ENCODE peak calls at places on chromosomes 12 and 14, in four cellular contexts. N is astrocyte of the spinal cord, C is endothelial cell, R is astrocyte. W is an unnamed sample.

GRCh38 chr12:96985515-96986362 is 78.7 kb downstream of the NEDD1 start:
- DNase-seq in R (no peak), N (no peak), C (peak; percentile 57), W (peak; percentile 70)

GRCh38 chr12:108649668-108650067 is 16.0 kb upstream of the SELPLG start:
- DNase-seq in C (no peak), N (peak; percentile 95), R (peak; percentile 97), W (no peak)

GRCh38 chr12:29306682-29307081 is 74.3 kb downstream of the ERGIC2 start:
- DNase-seq in R (no peak), N (no peak), C (no peak), W (no peak)

GRCh38 chr14:61575751-61576150 is 119.6 kb upstream of the HIF1A start:
- DNase-seq in C (no peak), N (no peak), R (no peak), W (no peak)

GRCh38 chr14:24674204-24674970 is 40.4 kb upstream of the GZMB start:
- DNase-seq in N (no peak), C (no peak), R (no peak), W (no peak)

GRCh38 chr14:101598159-101598558 is 36.9 kb downstream of the DIO3 start:
- DNase-seq in N (no peak), R (no peak), C (no peak), W (no peak)

GRCh38 chr12:126797525-126797924 is 1469.4 kb upstream of the TMEM132C start:
- DNase-seq in R (no peak), C (no peak), N (no peak), W (no peak)

GRCh38 chr12:11651785-11652184 is 2.3 kb downstream of the ETV6 start:
- DNase-seq in N (peak; percentile 42), C (no peak), R (no peak), W (no peak)

GRCh38 chr12:103833095-103833777 is 7.8 kb downstream of the NT5DC3 start:
- DNase-seq in C (no peak), R (no peak), N (no peak), W (no peak)

DNA sequence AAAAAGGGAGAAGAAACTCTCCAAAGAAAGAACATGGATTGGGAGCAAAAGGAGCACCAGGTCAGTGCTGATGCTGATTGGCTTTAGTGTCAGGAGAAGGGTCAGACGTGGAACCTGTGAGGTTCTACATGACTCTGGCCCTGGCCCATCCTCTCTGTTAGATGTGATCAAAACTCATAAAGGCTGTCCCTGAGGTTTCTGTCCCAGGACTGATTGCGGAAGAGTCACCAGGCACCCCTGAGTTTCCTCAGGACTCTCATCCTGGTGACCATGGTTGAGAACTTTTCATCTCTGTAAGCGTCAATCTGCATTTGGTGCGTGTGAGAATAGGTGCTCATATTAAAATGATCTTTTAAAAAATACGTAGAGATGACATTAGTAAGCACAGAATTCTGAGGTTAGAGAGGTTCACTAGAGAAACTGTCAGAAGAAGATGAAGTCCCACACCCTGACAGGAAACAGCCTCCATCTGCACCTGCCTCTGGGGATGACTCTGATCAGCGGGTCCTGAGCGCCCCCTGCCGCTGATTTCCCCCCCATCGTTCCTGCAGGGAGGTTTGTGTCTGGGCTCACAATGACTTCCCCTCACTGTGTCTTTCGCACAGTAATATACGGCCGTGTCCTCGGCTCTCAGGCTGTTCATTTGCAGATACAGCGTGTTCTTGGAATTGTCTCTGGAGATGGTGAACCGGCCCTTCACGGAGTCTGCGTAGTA is 741.8 kb downstream of the TMEM121 start:
- DNase-seq in R (no peak), N (no peak), C (no peak), W (no peak)
- TF ChIP-seq CTCF in R (no peak), N (no peak), C (no peak), W (no peak)

GRCh38 chr12:6612652-6613014 is 5.5 kb upstream of the CHD4 start:
- DNase-seq in N (no peak), C (no peak), R (no peak), W (no peak)

GRCh38 chr12:6613015-6613775 is 6.0 kb upstream of the CHD4 start:
- DNase-seq in R (peak; percentile 74), N (peak; percentile 87), C (no peak), W (no peak)

GRCh38 chr12:6612247-6612646 is 5.1 kb upstream of the CHD4 start:
- DNase-seq in R (no peak), C (no peak), N (no peak), W (no peak)

GRCh38 chr12:6614513-6615177 is 7.5 kb upstream of the CHD4 start:
- DNase-seq in N (peak; percentile 14), C (no peak), R (no peak), W (no peak)

DNA sequence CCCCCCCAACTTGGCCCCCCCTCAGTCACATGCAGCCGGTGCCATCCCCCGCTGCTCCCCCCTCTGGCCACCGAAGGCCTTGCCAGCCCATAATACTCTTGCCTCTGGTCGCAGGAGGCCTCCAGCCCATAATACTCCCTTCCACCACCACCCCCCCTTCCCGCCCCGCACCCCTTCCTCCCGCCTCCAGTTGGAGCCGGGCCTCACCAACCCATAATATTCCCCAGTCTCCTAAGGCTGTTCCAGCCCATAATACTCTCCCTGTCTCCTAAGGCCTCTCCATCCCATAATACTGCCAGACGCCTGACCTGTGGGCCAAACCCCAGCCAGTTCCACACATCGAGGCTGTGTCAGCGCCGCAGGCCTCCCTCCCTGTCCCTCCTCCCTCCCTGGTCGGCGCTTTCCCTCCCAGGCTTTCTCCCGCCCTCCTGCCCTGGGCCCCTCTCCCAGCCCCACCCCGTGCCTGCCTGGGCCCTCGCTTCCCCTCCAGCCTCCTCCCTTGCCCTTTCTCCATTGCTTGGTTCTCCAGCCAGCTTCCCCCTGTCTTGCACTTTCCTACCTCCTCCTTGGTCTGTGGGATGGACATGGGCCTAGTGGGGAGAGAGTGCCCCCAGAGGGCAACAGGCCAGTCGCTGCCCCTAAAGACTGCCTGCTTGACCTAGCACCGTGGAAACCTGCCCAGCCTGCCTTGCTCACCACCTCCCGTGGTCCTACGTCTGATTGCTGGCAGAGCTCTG is 6.8 kb upstream of the CHD4 start:
- DNase-seq in C (peak; percentile 62), N (peak; percentile 98), R (peak; percentile 94), W (peak; percentile 86)
- TF ChIP-seq CTCF in C (no peak), N (no peak), R (no peak), W (no peak)

GRCh38 chr12:69490920-69491643 is 20.9 kb downstream of the FRS2 start:
- DNase-seq in R (no peak), N (no peak), C (no peak), W (no peak)

GRCh38 chr12:69497308-69498026 is 27.3 kb downstream of the FRS2 start:
- DNase-seq in C (no peak), R (no peak), N (peak; percentile 44), W (no peak)

GRCh38 chr12:69495071-69495470 is 24.9 kb downstream of the FRS2 start:
- DNase-seq in R (no peak), N (no peak), C (no peak), W (no peak)

DNA sequence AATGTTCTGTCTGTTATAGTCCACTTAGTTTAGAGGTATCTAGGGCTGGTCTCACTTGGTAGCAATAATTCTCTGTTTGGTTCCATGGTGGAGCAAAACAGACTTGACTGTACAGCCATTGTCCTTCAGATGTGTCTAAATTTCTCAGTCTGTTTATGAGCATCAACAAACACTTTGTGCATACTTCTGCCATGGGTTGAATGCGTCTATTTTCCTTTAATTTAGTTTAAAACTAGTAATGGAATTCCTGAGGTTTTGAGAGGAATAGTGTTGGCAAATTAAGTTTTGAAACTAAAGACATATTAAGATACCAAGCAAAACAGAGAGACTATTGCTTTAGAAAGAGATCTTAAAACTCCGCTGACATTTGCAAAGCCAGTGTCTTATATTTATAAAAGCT is 22.6 kb downstream of the FRS2 start:
- DNase-seq in N (no peak), R (no peak), C (no peak), W (no peak)
- TF ChIP-seq CTCF in N (no peak), R (no peak), C (no peak), W (no peak)

DNA sequence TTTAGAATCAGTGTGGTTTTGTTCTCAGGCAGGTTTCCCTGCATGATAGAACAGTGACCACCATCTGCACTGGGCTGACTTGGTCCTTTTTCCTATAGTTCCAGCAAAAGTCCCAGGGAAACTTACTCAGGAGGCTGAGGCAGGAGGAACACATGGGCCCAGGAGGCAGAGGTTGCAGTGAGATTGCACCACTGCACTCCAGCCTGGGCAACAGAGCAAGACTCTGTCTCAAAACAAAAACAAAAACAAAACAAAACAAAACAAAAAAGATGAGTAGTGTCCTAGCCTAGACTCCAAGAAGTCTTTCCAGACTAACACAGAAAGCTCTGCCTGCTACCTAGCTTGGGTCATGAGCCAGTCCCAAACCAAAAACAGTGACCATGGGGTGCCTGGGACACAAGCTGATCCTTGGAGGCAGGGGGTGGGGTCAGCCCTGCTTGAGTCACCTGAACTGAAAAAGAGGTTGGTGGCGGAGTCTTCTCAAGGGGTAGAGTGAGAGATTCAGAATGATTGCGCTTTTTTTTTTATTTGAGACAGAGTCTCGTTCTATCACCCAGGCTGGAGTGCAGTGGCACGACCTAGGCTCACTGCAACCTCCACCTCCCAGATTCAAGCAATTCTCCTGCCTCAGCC is 7.4 kb upstream of the SLC11A2 start:
- DNase-seq in N (no peak), R (no peak), C (no peak), W (no peak)
- TF ChIP-seq CTCF in N (no peak), R (no peak), C (no peak), W (no peak)

GRCh38 chr14:38618514-38618913 is 362.6 kb upstream of the CLEC14A start:
- DNase-seq in R (no peak), N (no peak), C (no peak), W (no peak)
- TF ChIP-seq CTCF in R (no peak), N (no peak), C (no peak), W (no peak)

GRCh38 chr12:111754671-111755070 is 12.1 kb upstream of the ALDH2 start:
- DNase-seq in N (no peak), R (no peak), C (no peak), W (no peak)

GRCh38 chr12:111756196-111756595 is 10.5 kb upstream of the ALDH2 start:
- DNase-seq in R (no peak), C (no peak), N (no peak), W (no peak)

GRCh38 chr12:111749391-111749790 is 17.3 kb upstream of the ALDH2 start:
- DNase-seq in N (no peak), R (no peak), C (no peak), W (no peak)

GRCh38 chr12:111756681-111757080 is 10.1 kb upstream of the ALDH2 start:
- DNase-seq in R (no peak), C (no peak), N (no peak), W (no peak)

DNA sequence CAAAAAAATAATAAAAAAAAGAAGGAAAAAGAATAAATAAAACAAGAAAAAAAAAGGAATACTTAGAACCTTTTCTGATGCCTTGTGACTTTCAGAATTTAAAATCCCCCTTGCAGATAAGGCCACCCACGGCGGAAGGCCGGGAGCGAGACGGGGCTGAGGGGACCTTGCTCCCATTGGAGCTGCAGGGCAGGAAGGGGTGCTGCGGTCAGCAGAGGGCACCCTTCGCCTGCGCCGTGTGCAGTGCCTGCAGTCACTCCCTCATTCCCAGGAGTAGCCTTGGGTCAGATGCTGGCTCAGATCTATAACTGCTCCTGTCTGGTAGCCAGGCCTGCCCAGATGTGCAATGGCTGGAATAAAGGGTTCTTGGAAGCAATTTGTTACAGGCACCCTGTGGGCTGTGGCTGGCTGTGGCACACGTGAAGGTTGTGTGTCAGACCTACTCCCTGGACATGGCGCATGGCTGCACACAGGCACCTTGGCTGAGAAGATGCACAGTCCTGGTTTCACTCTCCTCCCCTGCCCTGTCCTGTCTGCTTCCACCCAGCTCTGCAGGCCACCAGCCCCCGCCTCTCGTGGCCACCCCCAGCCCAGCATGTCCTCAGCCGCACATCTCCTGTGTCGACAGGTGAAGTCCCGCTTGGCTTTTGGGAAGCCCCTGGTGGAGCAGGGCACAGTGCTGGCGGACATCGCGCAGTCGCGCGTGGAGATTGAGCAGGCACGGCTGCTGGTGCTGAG is 13.4 kb upstream of the ALDH2 start:
- DNase-seq in C (peak; percentile 67), N (peak; percentile 32), R (no peak), W (peak; percentile 51)
- TF ChIP-seq CTCF in C (peak; percentile 32), N (peak; percentile 73), R (peak; percentile 37), W (no peak)

W was measured in mesothelial cell of epicardium.